ENCODE peak calls at places on chromosomes 4 and X, in eight cellular contexts. P is brain microvascular endothelial cell; K is ascending aorta; T is iris pigment epithelial cell; U is activated CD8-positive, alpha-beta memory T cell treated with anti-CD3 and anti-CD28 coated beads for 1 hour; C is posterior vena cava; Y is T-cell; O is BE2C. M is an unnamed sample.

GRCh38 chr4:98657531-98658286 is 702 bp downstream of the TSPAN5 start:
- DNase-seq in U (peak), C (no peak), Y (no peak), P (peak), T (peak), K (no peak), O (peak), M (peak)

GRCh38 chr4:173371292-173372192 is 788 bp downstream of the SAP30 start:
- DNase-seq in Y (peak), P (peak), C (peak), U (peak), T (peak), K (no peak), O (peak), M (peak)

GRCh38 chrX:49878128-49878833 is 1.0 kb upstream of the USP27X start:
- DNase-seq in O (peak), U (no peak), K (no peak), C (no peak), T (peak), P (no peak), Y (no peak), M (no peak)

GRCh38 chr4:182738283-182739047 is 178.7 kb downstream of the DCTD start:
- DNase-seq in T (peak), C (no peak), Y (no peak), O (peak), P (no peak), K (no peak), U (no peak), M (no peak)

GRCh38 chr4:40848981-40849380 is 99.2 kb downstream of the NSUN7 start:
- DNase-seq in U (no peak), C (no peak), K (no peak), T (peak), P (no peak), O (no peak), Y (no peak), M (no peak)

GRCh38 chrX:53594354-53594753 is 92.2 kb downstream of the HUWE1 start:
- DNase-seq in T (peak), K (no peak), Y (no peak), O (no peak), C (no peak), P (peak), U (no peak), M (peak)

GRCh38 chrX:107773206-107773605 is 2.4 kb downstream of the TSC22D3 start:
- DNase-seq in Y (no peak), U (no peak), O (peak), T (no peak), C (no peak), P (no peak), K (no peak), M (no peak)

GRCh38 chrX:9677098-9677739 is 88.4 kb downstream of the GPR143 start:
- DNase-seq in K (no peak), O (no peak), T (peak), C (no peak), P (no peak), Y (no peak), U (no peak), M (no peak)

GRCh38 chr4:144754562-144755410 is 108.8 kb downstream of the HHIP start:
- DNase-seq in P (peak), K (no peak), T (peak), Y (no peak), C (no peak), O (no peak), U (no peak), M (no peak)

GRCh38 chrX:68433155-68433980 is at the start of gene OPHN1:
- DNase-seq in Y (no peak), O (no peak), K (peak), C (peak), T (peak), U (no peak), P (peak), M (peak)

GRCh38 chr4:96519291-96519690 is 679.4 kb downstream of the PDHA2 start:
- DNase-seq in Y (no peak), K (no peak), T (peak), P (no peak), O (no peak), C (no peak), U (no peak), M (no peak)

GRCh38 chr4:89303177-89303576 is 4.4 kb downstream of the GPRIN3 start:
- DNase-seq in O (no peak), Y (peak), K (peak), C (no peak), U (no peak), T (no peak), P (no peak), M (peak)

GRCh38 chr4:56768301-56768700 is 53.2 kb downstream of the SPINK2 start:
- DNase-seq in U (no peak), T (no peak), O (no peak), K (no peak), Y (no peak), P (no peak), C (no peak), M (no peak)

GRCh38 chr4:95267081-95267480 is 281.7 kb downstream of the UNC5C start:
- DNase-seq in P (peak), C (no peak), K (no peak), Y (no peak), T (peak), U (no peak), O (no peak), M (peak)

GRCh38 chr4:3362431-3363287 is 69.8 kb downstream of the RGS12 start:
- DNase-seq in Y (no peak), T (no peak), P (no peak), U (no peak), O (no peak), C (no peak), K (no peak), M (no peak)

GRCh38 chr4:5158391-5158770 is 107.1 kb downstream of the STK32B start:
- DNase-seq in P (no peak), C (no peak), K (no peak), T (no peak), Y (no peak), O (no peak), U (no peak), M (no peak)

GRCh38 chr4:42331914-42332368 is 65.3 kb upstream of the SHISA3 start:
- DNase-seq in P (peak), O (no peak), U (no peak), K (no peak), Y (no peak), T (peak), C (no peak), M (peak)

GRCh38 chr4:110198472-110199419 is at the start of gene ELOVL6:
- DNase-seq in C (peak), U (no peak), P (peak), Y (no peak), K (no peak), O (peak), T (peak), M (peak)

GRCh38 chrX:44415639-44416386 is 72.3 kb upstream of the EFHC2 start:
- DNase-seq in P (no peak), O (no peak), U (no peak), Y (no peak), K (no peak), C (no peak), T (no peak), M (no peak)

M was measured in mesenchymal stem cell.